ENCODE peak calls at places on chromosome 7, in nine cellular contexts. R is neural progenitor cell, F is foreskin fibroblast, B is retinal pigment epithelial cell, N is left ventricle myocardium inferior, J is body of pancreas, M is Peyer's patch, G is endothelial cell of umbilical vein, V is A549. S is an unnamed sample.

GRCh38 chr7:2821842-2822507 is 22.1 kb downstream of the GNA12 start:
- DNase-seq in R (no peak), F (peak), B (no peak), N (no peak), J (no peak), M (no peak), G (no peak), V (no peak), S (no peak)

GRCh38 chr7:155986497-155987160 is 174.4 kb upstream of the SHH start:
- DNase-seq in R (no peak), F (no peak), B (no peak), N (no peak), J (no peak), M (peak), G (no peak), V (no peak), S (no peak)

GRCh38 chr7:45881280-45881758 is 7.0 kb upstream of the IGFBP1 start:
- DNase-seq in R (no peak), F (no peak), B (no peak), N (no peak), J (no peak), M (no peak), G (no peak), V (no peak), S (no peak)

GRCh38 chr7:140688341-140688740 is 8.2 kb upstream of the NDUFB2 start:
- DNase-seq in R (no peak), F (no peak), B (no peak), N (no peak), J (no peak), M (peak), G (no peak), V (no peak), S (no peak)

GRCh38 chr7:43337191-43337590 is 224.7 kb downstream of the HECW1 start:
- DNase-seq in R (no peak), F (peak), B (no peak), N (no peak), J (no peak), M (no peak), G (no peak), V (no peak), S (no peak)

GRCh38 chr7:28920424-28920823 is 37.7 kb downstream of the TRIL start:
- DNase-seq in R (no peak), F (no peak), B (no peak), N (no peak), J (no peak), M (no peak), G (no peak), V (no peak), S (no peak)

GRCh38 chr7:26490631-26491624 is 199.3 kb downstream of the SNX10 start:
- DNase-seq in R (peak), F (no peak), B (peak), N (no peak), J (no peak), M (no peak), G (no peak), V (no peak), S (no peak)

GRCh38 chr7:24709585-24710360 is 47.5 kb downstream of the GSDME start:
- DNase-seq in R (peak), F (no peak), B (no peak), N (no peak), J (no peak), M (no peak), G (no peak), V (no peak), S (no peak)

GRCh38 chr7:35249537-35249907 is 4.4 kb downstream of the TBX20 start:
- DNase-seq in R (no peak), F (no peak), B (no peak), N (peak), J (no peak), M (no peak), G (no peak), V (no peak), S (no peak)

GRCh38 chr7:143931739-143932138 is 3.3 kb upstream of the OR2F2 start:
- DNase-seq in R (no peak), F (no peak), B (no peak), N (no peak), J (no peak), M (no peak), G (no peak), V (no peak), S (no peak)

GRCh38 chr7:13282377-13282980 is 595.0 kb downstream of the ARL4A start:
- DNase-seq in R (peak), F (peak), B (no peak), N (no peak), J (no peak), M (no peak), G (peak), V (no peak), S (no peak)

GRCh38 chr7:19177269-19177668 is 32.0 kb upstream of the FERD3L start:
- DNase-seq in R (no peak), F (peak), B (no peak), N (no peak), J (no peak), M (no peak), G (no peak), V (no peak), S (no peak)

GRCh38 chr7:55085511-55086412 is 66.9 kb downstream of the EGFR start:
- DNase-seq in R (no peak), F (no peak), B (no peak), N (no peak), J (no peak), M (no peak), G (no peak), V (no peak), S (no peak)

GRCh38 chr7:150340024-150340749 is 1.2 kb downstream of the RARRES2 start:
- DNase-seq in R (peak), F (no peak), B (no peak), N (peak), J (peak), M (peak), G (no peak), V (no peak), S (no peak)

GRCh38 chr7:101990811-101991418 is 173.5 kb downstream of the CUX1 start:
- DNase-seq in R (no peak), F (no peak), B (no peak), N (no peak), J (no peak), M (peak), G (no peak), V (no peak), S (no peak)

GRCh38 chr7:41979834-41980307 is 257.1 kb downstream of the GLI3 start:
- DNase-seq in R (peak), F (peak), B (no peak), N (no peak), J (no peak), M (no peak), G (peak), V (peak), S (no peak)

GRCh38 chr7:73770002-73770859 is at the start of gene CLDN3:
- DNase-seq in R (peak), F (no peak), B (peak), N (no peak), J (peak), M (peak), G (no peak), V (peak), S (no peak)

GRCh38 chr7:14092376-14092775 is 102.9 kb upstream of the ETV1 start:
- DNase-seq in R (no peak), F (no peak), B (no peak), N (no peak), J (no peak), M (no peak), G (no peak), V (no peak), S (peak)

GRCh38 chr7:4641667-4642467 is 40.2 kb upstream of the FOXK1 start:
- DNase-seq in R (peak), F (peak), B (peak), N (peak), J (peak), M (peak), G (peak), V (peak), S (peak)

GRCh38 chr7:5234852-5235831 is 45.1 kb downstream of the WIPI2 start:
- DNase-seq in R (no peak), F (no peak), B (no peak), N (no peak), J (no peak), M (peak), G (no peak), V (no peak), S (no peak)

GRCh38 chr7:114508096-114508495 is 93.5 kb downstream of the FOXP2 start:
- DNase-seq in R (no peak), F (peak), B (no peak), N (no peak), J (no peak), M (no peak), G (peak), V (no peak), S (no peak)

GRCh38 chr7:127900735-127901685 is 130.2 kb downstream of the LRRC4 start:
- DNase-seq in R (peak), F (no peak), B (no peak), N (no peak), J (peak), M (no peak), G (no peak), V (no peak), S (no peak)

GRCh38 chr7:150379590-150380379 is 655 bp downstream of the ZNF775 start:
- DNase-seq in R (peak), F (no peak), B (no peak), N (no peak), J (no peak), M (peak), G (peak), V (peak), S (peak)

GRCh38 chr7:123769371-123769770 is 20.6 kb upstream of the WASL start:
- DNase-seq in R (no peak), F (peak), B (peak), N (peak), J (peak), M (no peak), G (peak), V (peak), S (no peak)

GRCh38 chr7:93194368-93194767 is 31.9 kb downstream of the HEPACAM2 start:
- DNase-seq in R (no peak), F (peak), B (no peak), N (no peak), J (no peak), M (no peak), G (no peak), V (no peak), S (no peak)

GRCh38 chr7:26279405-26279804 is 12.3 kb upstream of the SNX10 start:
- DNase-seq in R (no peak), F (no peak), B (no peak), N (no peak), J (no peak), M (no peak), G (no peak), V (no peak), S (no peak)

GRCh38 chr7:113657603-113658002 is 261.2 kb downstream of the PPP1R3A start:
- DNase-seq in R (no peak), F (no peak), B (no peak), N (no peak), J (no peak), M (no peak), G (no peak), V (no peak), S (no peak)

GRCh38 chr7:45921699-45922519 is 837 bp upstream of the IGFBP3 start:
- DNase-seq in R (peak), F (peak), B (peak), N (peak), J (peak), M (peak), G (peak), V (peak), S (peak)

GRCh38 chr7:99563650-99564049 is 5.2 kb downstream of the ZNF655 start:
- DNase-seq in R (no peak), F (no peak), B (peak), N (no peak), J (no peak), M (no peak), G (no peak), V (peak), S (no peak)

GRCh38 chr7:1702652-1703051 is 32.6 kb downstream of the ELFN1 start:
- DNase-seq in R (no peak), F (no peak), B (no peak), N (no peak), J (no peak), M (peak), G (no peak), V (no peak), S (no peak)

GRCh38 chr7:336810-337566 is 47.0 kb downstream of the FOXL3 start:
- DNase-seq in R (no peak), F (no peak), B (no peak), N (no peak), J (no peak), M (no peak), G (no peak), V (no peak), S (no peak)

GRCh38 chr7:135238112-135238744 is 4.6 kb downstream of the STRA8 start:
- DNase-seq in R (no peak), F (no peak), B (no peak), N (no peak), J (no peak), M (no peak), G (no peak), V (peak), S (no peak)

GRCh38 chr7:138755331-138755747 is 42.5 kb upstream of the TMEM213 start:
- DNase-seq in R (peak), F (no peak), B (no peak), N (no peak), J (no peak), M (no peak), G (no peak), V (no peak), S (no peak)

GRCh38 chr7:45584261-45585210 is 10.4 kb downstream of the ADCY1 start:
- DNase-seq in R (no peak), F (no peak), B (no peak), N (no peak), J (no peak), M (no peak), G (no peak), V (no peak), S (peak)

GRCh38 chr7:106797937-106798336 is 67.1 kb upstream of the PIK3CG start:
- DNase-seq in R (no peak), F (no peak), B (no peak), N (no peak), J (no peak), M (no peak), G (no peak), V (no peak), S (no peak)

GRCh38 chr7:99679400-99680191 is at the start of gene CYP3A5:
- DNase-seq in R (no peak), F (peak), B (no peak), N (no peak), J (peak), M (peak), G (no peak), V (no peak), S (no peak)

GRCh38 chr7:45236666-45237065 is 79.1 kb downstream of the RAMP3 start:
- DNase-seq in R (no peak), F (no peak), B (no peak), N (no peak), J (no peak), M (no peak), G (peak), V (no peak), S (no peak)

GRCh38 chr7:48173983-48174382 is 2.7 kb downstream of the ABCA13 start:
- DNase-seq in R (no peak), F (no peak), B (no peak), N (no peak), J (no peak), M (no peak), G (peak), V (no peak), S (no peak)

GRCh38 chr7:155002411-155003214 is at the start of gene PAXIP1:
- DNase-seq in R (peak), F (peak), B (no peak), N (peak), J (peak), M (peak), G (peak), V (peak), S (no peak)

GRCh38 chr7:36723951-36724664 is at the start of gene AOAH:
- DNase-seq in R (no peak), F (no peak), B (no peak), N (peak), J (no peak), M (peak), G (no peak), V (no peak), S (no peak)
- H3K4me3 ChIP-seq in R (no peak), F (no peak), B (no peak), N (peak), J (no peak), M (peak), G (no peak), V (no peak), S (peak)

GRCh38 chr7:116840256-116840655 is 22.1 kb upstream of the CAPZA2 start:
- DNase-seq in R (no peak), F (no peak), B (no peak), N (no peak), J (no peak), M (no peak), G (no peak), V (no peak), S (no peak)

GRCh38 chr7:116832692-116833091 is 29.7 kb upstream of the CAPZA2 start:
- DNase-seq in R (no peak), F (no peak), B (no peak), N (no peak), J (no peak), M (no peak), G (no peak), V (no peak), S (no peak)

GRCh38 chr7:116836911-116837310 is 25.5 kb upstream of the CAPZA2 start:
- DNase-seq in R (no peak), F (no peak), B (no peak), N (no peak), J (no peak), M (no peak), G (no peak), V (peak), S (no peak)

GRCh38 chr7:116836080-116836479 is 26.3 kb upstream of the CAPZA2 start:
- DNase-seq in R (no peak), F (no peak), B (no peak), N (no peak), J (no peak), M (no peak), G (no peak), V (no peak), S (no peak)

DNA sequence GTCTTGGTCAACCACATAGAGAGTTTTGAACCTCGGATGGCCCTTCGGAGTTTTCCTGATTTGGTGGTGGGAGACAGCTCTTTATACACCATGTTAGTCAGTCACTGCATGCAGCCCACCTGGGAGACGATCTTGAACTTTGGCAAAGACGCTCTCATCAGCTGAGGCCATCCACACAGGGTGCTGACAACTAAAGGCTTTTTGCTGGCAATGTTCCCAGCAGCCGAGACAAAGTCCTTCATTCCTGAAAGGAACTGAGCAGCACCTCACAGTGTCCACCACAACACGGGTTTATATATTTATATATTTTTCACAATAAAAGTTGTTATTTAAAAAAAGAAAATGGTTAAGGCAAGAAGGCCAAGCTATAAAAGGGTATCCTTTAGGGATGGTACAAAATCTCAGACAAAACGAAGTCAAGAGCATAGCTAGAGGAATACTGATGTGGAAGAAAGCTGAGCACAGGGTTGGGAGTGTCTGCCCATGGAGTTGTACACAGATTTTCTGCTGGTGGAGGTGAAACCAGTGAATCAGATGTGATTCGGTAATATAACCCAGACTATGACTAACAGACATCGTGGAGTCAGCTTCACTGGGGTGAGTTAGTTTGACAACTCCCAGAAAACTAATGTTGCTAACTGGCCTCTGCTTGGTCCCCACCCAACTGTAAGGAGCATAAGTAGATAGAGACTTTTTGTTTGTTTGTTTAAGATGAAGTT is 27.4 kb upstream of the CAPZA2 start:
- DNase-seq in R (no peak), F (peak), B (no peak), N (peak), J (peak), M (peak), G (no peak), V (peak), S (no peak)
- TF ChIP-seq CTCF in R (no peak), F (no peak), B (no peak), N (no peak), J (no peak), M (no peak), G (no peak), V (no peak), S (no peak)

DNA sequence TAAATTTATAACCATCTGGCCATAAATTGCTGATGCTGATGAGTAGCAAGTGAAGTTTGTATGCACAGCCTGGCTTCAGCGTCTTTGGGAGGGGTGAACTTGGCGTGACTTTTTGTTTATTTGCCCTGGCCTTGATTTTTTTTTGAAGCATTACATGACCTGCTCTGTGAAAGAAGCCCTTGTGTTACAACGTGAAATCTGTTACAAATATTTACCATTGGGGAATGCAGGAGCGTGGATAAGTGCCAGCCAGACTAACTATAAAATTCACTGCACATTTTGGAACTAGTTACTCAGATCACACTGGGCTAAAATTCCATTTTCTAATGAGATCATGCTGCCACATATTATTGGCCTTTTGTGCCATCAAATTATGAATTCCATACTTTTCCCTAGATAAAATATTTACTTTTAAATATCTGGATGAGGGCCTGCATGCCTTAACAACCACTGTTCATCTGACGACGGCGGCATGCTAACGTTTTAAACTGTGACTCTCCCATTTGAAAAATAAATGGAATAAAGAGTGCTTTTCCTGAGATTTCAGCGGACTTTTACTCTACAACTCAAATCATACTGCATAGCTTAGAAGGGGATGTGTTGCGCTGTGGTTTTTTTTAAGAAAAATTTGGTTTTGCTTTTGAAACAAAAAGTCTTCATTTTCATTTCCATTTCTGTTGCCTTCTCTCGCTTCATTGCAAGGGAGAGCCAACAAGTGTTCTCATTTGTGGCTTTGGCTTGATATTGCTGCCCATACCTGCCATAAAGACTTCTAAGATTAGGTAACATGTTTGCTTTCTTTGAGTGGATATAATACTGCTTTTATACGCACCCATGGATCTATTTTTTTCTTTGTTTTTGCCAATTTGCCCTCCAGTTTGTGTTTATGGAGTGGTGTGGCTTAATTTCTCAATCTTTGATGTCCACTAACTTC is 352.2 kb downstream of the TFEC start:
- DNase-seq in R (no peak), F (peak), B (peak), N (no peak), J (peak), M (peak), G (no peak), V (no peak), S (no peak)
- H3K4me3 ChIP-seq in R (no peak), F (no peak), B (no peak), N (no peak), J (no peak), M (no peak), G (no peak), V (no peak), S (no peak)

GRCh38 chr7:147775564-147775963 is 815.0 kb upstream of the C7orf33 start:
- DNase-seq in R (no peak), F (no peak), B (no peak), N (no peak), J (no peak), M (no peak), G (no peak), V (no peak), S (no peak)
- TF ChIP-seq CTCF in R (no peak), F (no peak), B (no peak), N (no peak), J (no peak), M (no peak), G (no peak), V (no peak), S (no peak)

GRCh38 chr7:9874182-9874581 is 1099.5 kb upstream of the PHF14 start:
- DNase-seq in R (no peak), F (no peak), B (no peak), N (no peak), J (no peak), M (no peak), G (no peak), V (no peak), S (no peak)
- H3K4me3 ChIP-seq in R (no peak), F (no peak), B (no peak), N (no peak), J (no peak), M (no peak), G (no peak), V (no peak), S (no peak)

S was measured in dorsolateral prefrontal cortex.